ENCODE peak calls at places on chromosomes 6 and 20, in seven cellular contexts. H, E, Z, O, D, L and C are unnamed samples.

GRCh38 chr6:45970326-45970725 is 45.3 kb downstream of the CLIC5 start:
- DNase-seq in H (no peak), E (no peak), Z (no peak), O (no peak), D (no peak), L (no peak), C (no peak)

GRCh38 chr6:41098366-41098765 is 25.6 kb downstream of the NFYA start:
- DNase-seq in H (no peak), E (no peak), Z (no peak), O (no peak), D (no peak), L (no peak), C (no peak)

GRCh38 chr6:82461536-82461935 is 97.9 kb downstream of the TPBG start:
- DNase-seq in H (no peak), E (no peak), Z (no peak), O (no peak), D (no peak), L (no peak), C (no peak)

GRCh38 chr20:63125893-63126601 is 89.9 kb downstream of the YTHDF1 start:
- DNase-seq in H (no peak), E (no peak), Z (no peak), O (no peak), D (peak), L (no peak), C (no peak)

GRCh38 chr6:138503881-138504680 is 4.8 kb upstream of the NHSL1 start:
- DNase-seq in H (no peak), E (no peak), Z (no peak), O (no peak), D (no peak), L (peak), C (peak)

GRCh38 chr6:30679765-30680535 is 6.5 kb downstream of the PPP1R18 start:
- DNase-seq in H (peak), E (no peak), Z (no peak), O (no peak), D (no peak), L (no peak), C (no peak)

GRCh38 chr20:51768759-51769517 is 748 bp upstream of the ATP9A start:
- DNase-seq in H (no peak), E (no peak), Z (no peak), O (no peak), D (no peak), L (no peak), C (peak)

GRCh38 chr6:43689421-43689820 is 1.8 kb upstream of the MRPS18A start:
- DNase-seq in H (no peak), E (no peak), Z (no peak), O (no peak), D (no peak), L (no peak), C (no peak)

GRCh38 chr20:33733654-33734576 is 2.1 kb downstream of the ZNF341 start:
- DNase-seq in H (peak), E (no peak), Z (no peak), O (peak), D (no peak), L (peak), C (peak)

GRCh38 chr6:43785220-43785752 is 15.3 kb downstream of the VEGFA start:
- DNase-seq in H (no peak), E (no peak), Z (no peak), O (no peak), D (no peak), L (no peak), C (no peak)

GRCh38 chr20:62539646-62540045 is 63.9 kb upstream of the GATA5 start:
- DNase-seq in H (no peak), E (no peak), Z (no peak), O (no peak), D (no peak), L (no peak), C (no peak)

GRCh38 chr20:19658137-19658536 is 99.9 kb upstream of the RIN2 start:
- DNase-seq in H (no peak), E (no peak), Z (no peak), O (no peak), D (peak), L (no peak), C (no peak)

GRCh38 chr20:48102821-48103635 is 317.7 kb upstream of the SULF2 start:
- DNase-seq in H (no peak), E (no peak), Z (no peak), O (no peak), D (peak), L (no peak), C (peak)

GRCh38 chr20:51712501-51713212 is 55.5 kb downstream of the ATP9A start:
- DNase-seq in H (peak), E (no peak), Z (no peak), O (no peak), D (no peak), L (peak), C (no peak)

GRCh38 chr20:43658068-43658722 is 8.7 kb upstream of the MYBL2 start:
- DNase-seq in H (no peak), E (no peak), Z (no peak), O (no peak), D (no peak), L (peak), C (peak)

GRCh38 chr6:142207265-142207877 is 60.3 kb downstream of the VTA1 start:
- DNase-seq in H (peak), E (no peak), Z (peak), O (no peak), D (no peak), L (peak), C (peak)

GRCh38 chr20:1391640-1392442 is 1.0 kb downstream of the FKBP1A start:
- DNase-seq in H (peak), E (no peak), Z (no peak), O (no peak), D (no peak), L (no peak), C (no peak)

GRCh38 chr6:111038534-111039252 is 48.6 kb upstream of the SLC16A10 start:
- DNase-seq in H (no peak), E (no peak), Z (no peak), O (no peak), D (no peak), L (no peak), C (no peak)

GRCh38 chr6:32627831-32628230 is 9.4 kb upstream of the HLA-DQA1 start:
- DNase-seq in H (no peak), E (no peak), Z (no peak), O (no peak), D (peak), L (no peak), C (no peak)

GRCh38 chr6:81938014-81938761 is 185.7 kb upstream of the TENT5A start:
- DNase-seq in H (peak), E (no peak), Z (peak), O (no peak), D (no peak), L (peak), C (peak)

DNA sequence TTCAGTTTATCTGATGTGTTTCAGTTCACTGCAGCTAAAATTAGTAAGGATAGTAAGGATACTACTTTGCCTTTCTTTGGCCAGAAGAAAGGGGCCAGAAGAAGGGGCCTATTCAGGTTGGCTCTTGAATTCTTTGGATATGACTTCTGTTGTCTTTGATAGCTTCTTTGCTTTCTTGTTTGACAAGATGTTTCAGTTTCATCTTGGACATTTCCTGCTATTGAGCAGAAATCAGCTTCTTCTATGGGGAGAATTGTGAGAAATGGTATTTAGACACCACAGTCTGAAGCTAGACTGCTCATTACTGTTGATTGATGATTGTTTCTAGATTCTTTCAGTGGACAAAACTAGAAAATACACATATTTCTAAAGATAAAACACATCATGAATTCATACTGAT is 23.2 kb downstream of the L3MBTL3 start:
- DNase-seq in H (no peak), E (no peak), Z (no peak), O (no peak), D (no peak), L (no peak), C (no peak)
- H3K4me3 ChIP-seq in H (no peak), E (no peak), Z (no peak), O (no peak), D (no peak), L (no peak), C (no peak)

GRCh38 chr6:157099912-157100593 is 223.3 kb downstream of the TMEM242 start:
- DNase-seq in H (no peak), E (no peak), Z (no peak), O (no peak), D (no peak), L (no peak), C (no peak)
- H3K4me3 ChIP-seq in H (no peak), E (no peak), Z (no peak), O (no peak), D (no peak), L (no peak), C (no peak)

GRCh38 chr6:96065211-96065610 is 49.4 kb downstream of the FUT9 start:
- DNase-seq in H (no peak), E (no peak), Z (no peak), O (no peak), D (no peak), L (no peak), C (no peak)

GRCh38 chr6:96058094-96058493 is 42.3 kb downstream of the FUT9 start:
- DNase-seq in H (no peak), E (no peak), Z (no peak), O (no peak), D (no peak), L (no peak), C (no peak)

GRCh38 chr6:96060249-96060648 is 44.5 kb downstream of the FUT9 start:
- DNase-seq in H (no peak), E (no peak), Z (no peak), O (no peak), D (no peak), L (no peak), C (no peak)

DNA sequence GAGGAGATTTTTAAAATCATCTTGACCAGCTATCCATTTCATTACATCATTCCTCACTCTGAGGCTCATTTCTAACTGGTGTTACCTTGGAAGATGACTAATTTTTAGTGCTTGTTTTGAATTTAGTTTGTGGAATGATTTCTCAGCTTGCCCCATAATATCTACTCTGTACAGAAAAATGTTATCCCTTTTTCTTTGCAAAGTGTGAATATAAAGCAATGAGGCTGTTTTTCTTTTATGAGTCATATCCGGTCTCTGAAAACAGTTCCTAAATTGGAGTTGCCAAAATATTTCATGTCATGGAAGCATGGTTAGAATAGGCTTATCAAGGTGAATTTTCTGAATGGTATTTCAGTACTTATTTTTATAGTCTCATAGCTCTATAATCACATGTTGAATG is 43.8 kb downstream of the FUT9 start:
- DNase-seq in H (no peak), E (no peak), Z (no peak), O (no peak), D (no peak), L (no peak), C (no peak)
- H3K4me3 ChIP-seq in H (no peak), E (no peak), Z (no peak), O (no peak), D (no peak), L (no peak), C (no peak)

GRCh38 chr6:136923116-136923953 is 1.2 kb downstream of the SLC35D3 start:
- DNase-seq in H (peak), E (no peak), Z (no peak), O (no peak), D (no peak), L (no peak), C (no peak)
- H3K4me3 ChIP-seq in H (no peak), E (no peak), Z (no peak), O (no peak), D (no peak), L (no peak), C (no peak)

GRCh38 chr20:55882286-55882685 is 123.0 kb downstream of the CBLN4 start:
- DNase-seq in H (no peak), E (no peak), Z (no peak), O (no peak), D (no peak), L (no peak), C (no peak)

GRCh38 chr20:55882922-55883321 is 122.4 kb downstream of the CBLN4 start:
- DNase-seq in H (peak), E (no peak), Z (no peak), O (no peak), D (no peak), L (no peak), C (peak)

GRCh38 chr20:55881204-55881603 is 124.1 kb downstream of the CBLN4 start:
- DNase-seq in H (no peak), E (no peak), Z (no peak), O (no peak), D (no peak), L (no peak), C (no peak)

DNA sequence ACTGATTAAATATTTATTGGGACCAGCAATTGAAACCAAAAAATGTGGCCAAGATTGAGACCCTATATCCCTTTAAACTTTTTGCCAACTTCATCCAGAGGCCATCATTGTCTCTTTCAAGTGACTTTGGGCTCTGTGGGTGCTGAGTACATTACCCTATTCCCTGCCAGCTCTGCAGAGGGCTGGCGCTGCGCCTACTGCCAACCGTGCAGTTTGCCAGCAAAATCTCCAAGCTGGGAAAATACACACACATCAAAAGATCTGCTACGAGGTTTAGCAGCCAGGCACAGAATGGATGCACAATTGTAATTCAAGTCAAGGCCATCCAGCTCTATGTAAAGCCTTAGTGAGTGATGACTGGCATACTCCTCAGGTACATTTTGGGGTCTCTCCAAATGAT is 125.0 kb downstream of the CBLN4 start:
- DNase-seq in H (no peak), E (no peak), Z (no peak), O (no peak), D (no peak), L (no peak), C (no peak)
- H3K4me3 ChIP-seq in H (no peak), E (no peak), Z (no peak), O (no peak), D (no peak), L (no peak), C (no peak)

DNA sequence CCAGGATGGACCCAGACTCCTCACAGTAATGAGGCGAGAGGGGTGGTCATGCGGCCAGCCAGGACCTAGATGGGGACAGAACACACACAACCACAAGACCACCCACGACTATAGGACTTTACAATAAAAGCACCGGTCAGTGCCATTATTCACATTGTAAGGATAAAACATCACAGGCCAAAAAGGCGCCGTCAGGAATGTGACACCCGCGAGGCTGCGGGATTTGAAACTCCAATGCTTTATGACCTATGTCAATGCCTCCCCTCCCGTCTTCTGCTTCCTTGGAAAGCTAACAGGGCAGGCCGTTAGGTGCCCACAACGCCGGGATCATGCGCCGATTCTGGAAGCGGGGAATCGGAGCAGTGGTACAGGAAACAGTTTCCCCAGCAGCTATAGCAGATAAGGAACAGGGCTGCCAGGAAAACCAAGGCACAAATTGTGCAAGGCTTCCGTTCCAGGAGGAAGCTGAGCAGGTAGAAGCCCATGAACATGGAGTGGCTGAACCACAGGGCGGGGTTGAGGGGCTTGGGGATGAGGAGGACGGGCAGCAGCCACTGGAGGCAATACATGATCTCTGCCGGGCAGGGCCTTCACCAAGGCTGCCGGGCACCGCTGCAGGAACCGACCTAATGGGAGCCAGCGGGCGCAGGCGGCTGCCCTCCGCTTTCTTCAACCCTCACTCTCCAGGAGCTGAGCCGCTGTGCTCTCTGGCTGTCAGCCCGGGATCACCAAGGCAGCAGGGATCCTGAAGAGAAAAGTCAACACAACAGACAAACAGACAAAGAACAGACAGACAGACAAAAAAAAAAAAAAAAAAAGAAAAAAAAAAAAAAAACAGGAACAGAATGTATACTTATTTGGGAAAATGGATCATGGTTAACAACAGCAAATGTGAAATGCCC is 2.2 kb upstream of the NNAT start:
- DNase-seq in H (no peak), E (no peak), Z (no peak), O (no peak), D (peak), L (no peak), C (no peak)
- H3K4me3 ChIP-seq in H (no peak), E (no peak), Z (no peak), O (no peak), D (no peak), L (no peak), C (no peak)

GRCh38 chr6:143529095-143529494 is 17.6 kb upstream of the FUCA2 start:
- DNase-seq in H (peak), E (no peak), Z (no peak), O (no peak), D (no peak), L (peak), C (no peak)

GRCh38 chr6:143531720-143532504 is 20.4 kb upstream of the FUCA2 start:
- DNase-seq in H (no peak), E (no peak), Z (no peak), O (no peak), D (no peak), L (no peak), C (no peak)

GRCh38 chr6:143522034-143522600 is 10.6 kb upstream of the FUCA2 start:
- DNase-seq in H (no peak), E (no peak), Z (no peak), O (no peak), D (no peak), L (no peak), C (no peak)

GRCh38 chr6:143528164-143528811 is 16.8 kb upstream of the FUCA2 start:
- DNase-seq in H (no peak), E (no peak), Z (no peak), O (no peak), D (no peak), L (no peak), C (no peak)

GRCh38 chr6:143527677-143528076 is 16.2 kb upstream of the FUCA2 start:
- DNase-seq in H (no peak), E (no peak), Z (no peak), O (no peak), D (no peak), L (no peak), C (no peak)
- H3K4me3 ChIP-seq in H (no peak), E (no peak), Z (no peak), O (no peak), D (no peak), L (no peak), C (no peak)